ENCODE peak calls at places on chromosome 2, in five cellular contexts. O is nucleus accumbens; Z is stimulated activated CD8-positive, alpha-beta memory T cell treated with anti-CD3 and anti-CD28 coated beads, Interleukin-7, amount 100 ng/mL, for 1 hour; G is NCI-H1417; W is activated naive CD4-positive, alpha-beta T cell. X is an unnamed sample.

GRCh38 chr2:174120346-174120745 is 128.0 kb downstream of the OLA1 start:
- DNase-seq in O (no peak), W (no peak), Z (no peak), G (peak; percentile 5), X (peak; percentile 20)

GRCh38 chr2:118387509-118387908 is 299.2 kb downstream of the INSIG2 start:
- DNase-seq in O (no peak), W (no peak), G (no peak), Z (no peak), X (no peak)

GRCh38 chr2:205748660-205749059 is 66.4 kb downstream of the NRP2 start:
- DNase-seq in O (no peak), W (no peak), G (no peak), Z (no peak), X (no peak)

GRCh38 chr2:21010813-21011439 is 32.9 kb downstream of the APOB start:
- DNase-seq in W (no peak), G (no peak), O (no peak), Z (no peak), X (no peak)

GRCh38 chr2:204046145-204046544 is 109.6 kb downstream of the ICOS start:
- DNase-seq in G (no peak), O (no peak), Z (no peak), W (no peak), X (no peak)

GRCh38 chr2:23351388-23352141 is 33.4 kb upstream of the KLHL29 start:
- DNase-seq in W (peak; percentile 10), Z (no peak), G (peak; percentile 51), O (peak; percentile 29), X (no peak)

GRCh38 chr2:25301453-25302352 is 40.0 kb downstream of the DNMT3A start:
- DNase-seq in G (no peak), W (no peak), Z (peak; percentile 40), O (no peak), X (no peak)

GRCh38 chr2:100588071-100588786 is 25.4 kb downstream of the PDCL3 start:
- DNase-seq in O (no peak), Z (no peak), G (no peak), W (no peak), X (no peak)

GRCh38 chr2:141105763-141106162 is 1025.1 kb downstream of the LRP1B start:
- DNase-seq in G (no peak), Z (no peak), O (no peak), W (no peak), X (no peak)

GRCh38 chr2:215847718-215848117 is 165.6 kb downstream of the MREG start:
- DNase-seq in W (no peak), O (no peak), Z (no peak), G (no peak), X (no peak)

GRCh38 chr2:201448701-201449100 is 2.6 kb downstream of the TRAK2 start:
- DNase-seq in O (no peak), Z (no peak), G (no peak), W (no peak), X (no peak)

GRCh38 chr2:75476778-75477177 is 84.0 kb downstream of the EVA1A start:
- DNase-seq in O (peak; percentile 13), W (no peak), G (peak; percentile 20), Z (no peak), X (no peak)

GRCh38 chr2:97834610-97835009 is 121.2 kb downstream of the ZAP70 start:
- DNase-seq in Z (no peak), W (no peak), O (no peak), G (no peak), X (no peak)

GRCh38 chr2:134247679-134248078 is 6.2 kb upstream of the MGAT5 start:
- DNase-seq in Z (no peak), G (no peak), W (no peak), O (no peak), X (no peak)

GRCh38 chr2:67311536-67311935 is 85.6 kb upstream of the ETAA1 start:
- DNase-seq in Z (no peak), O (no peak), W (no peak), G (no peak), X (no peak)

GRCh38 chr2:134089454-134089853 is 164.4 kb upstream of the MGAT5 start:
- DNase-seq in Z (no peak), W (no peak), G (no peak), O (no peak), X (no peak)

GRCh38 chr2:155519731-155520130 is 812.8 kb downstream of the NR4A2 start:
- DNase-seq in W (no peak), O (no peak), G (no peak), Z (no peak), X (no peak)

X was measured in COR-L47.